ENCODE peak calls at places on chromosomes 1 and 21, in four cellular contexts. O is D341Med; G is Calu3; K is activated CD4-positive, alpha-beta T cell treated with anti-CD3 and anti-CD28 coated beads for 36 hours. Q is an unnamed sample.
A peak's percentile ranks its signal among the peaks of the same experiment; 100 is the strongest.

GRCh38 chr1:214292317-214292716 is 11.4 kb downstream of the SMYD2 start:
- DNase-seq in O (no peak), G (no peak), K (no peak), Q (no peak)

GRCh38 chr1:82219841-82220240 is 419.1 kb downstream of the ADGRL2 start:
- DNase-seq in O (no peak), G (no peak), K (no peak), Q (no peak)

GRCh38 chr1:219577331-219577730 is 35.6 kb downstream of the ZC3H11B start:
- DNase-seq in O (no peak), G (no peak), K (no peak), Q (no peak)

GRCh38 chr1:170927955-170928850 is 7.1 kb upstream of the MROH9 start:
- DNase-seq in O (no peak), G (no peak), K (no peak), Q (no peak)

GRCh38 chr1:149848340-149848771 is 51.0 kb upstream of the BOLA1 start:
- DNase-seq in O (peak; percentile 10), G (no peak), K (no peak), Q (no peak)

GRCh38 chr1:69777933-69778332 is 210.2 kb downstream of the LRRC7 start:
- DNase-seq in O (no peak), G (no peak), K (no peak), Q (no peak)

GRCh38 chr21:43771698-43772367 is 4.3 kb downstream of the CSTB start:
- DNase-seq in O (no peak), G (no peak), K (no peak), Q (no peak)

GRCh38 chr1:207970329-207971038 is 59.6 kb upstream of the CD34 start:
- DNase-seq in O (no peak), G (no peak), K (no peak), Q (no peak)

GRCh38 chr1:38616846-38617245 is 242.7 kb downstream of the RRAGC start:
- DNase-seq in O (no peak), G (no peak), K (no peak), Q (no peak)

GRCh38 chr1:156661932-156662587 is 15.1 kb downstream of the NES start:
- DNase-seq in O (no peak), G (peak; percentile 67), K (no peak), Q (no peak)

GRCh38 chr1:37094302-37094701 is 60.0 kb upstream of the GRIK3 start:
- DNase-seq in O (no peak), G (no peak), K (no peak), Q (no peak)

GRCh38 chr1:3459940-3460652 is 5.6 kb downstream of the ARHGEF16 start:
- DNase-seq in O (no peak), G (peak; percentile 77), K (no peak), Q (no peak)

GRCh38 chr1:145978860-145979745 is 14.6 kb downstream of the POLR3GL start:
- DNase-seq in O (no peak), G (peak; percentile 87), K (peak; percentile 91), Q (peak; percentile 68)

GRCh38 chr1:25055045-25055780 is 125.1 kb upstream of the RUNX3 start:
- DNase-seq in O (no peak), G (no peak), K (no peak), Q (peak; percentile 14)

GRCh38 chr1:114756949-114757454 is 782 bp downstream of the CSDE1 start:
- DNase-seq in O (no peak), G (peak; percentile 11), K (peak; percentile 48), Q (peak; percentile 33)

GRCh38 chr21:33058468-33059318 is 11.2 kb upstream of the OLIG1 start:
- DNase-seq in O (no peak), G (no peak), K (no peak), Q (no peak)

GRCh38 chr1:177063648-177064047 is 100.9 kb downstream of the ASTN1 start:
- DNase-seq in O (no peak), G (no peak), K (no peak), Q (no peak)

Q was measured in natural killer cell.